ENCODE peak calls at places on chromosome 2, in five cellular contexts. E is IMR-90, V is H1, J is H9, D is mesenchymal stem cell. O is an unnamed sample.

GRCh38 chr2:151775057-151775740 is 40.9 kb upstream of the NEB start:
- DNase-seq in D (peak), V (no peak), E (peak), J (no peak), O (no peak)

GRCh38 chr2:98551316-98551715 is 57.0 kb downstream of the COA5 start:
- DNase-seq in J (no peak), D (no peak), V (no peak), E (no peak), O (no peak)

GRCh38 chr2:222364280-222364895 is 60.0 kb upstream of the SGPP2 start:
- DNase-seq in V (no peak), D (no peak), E (no peak), J (no peak), O (no peak)

GRCh38 chr2:102708847-102709559 is 52.8 kb upstream of the TMEM182 start:
- DNase-seq in V (no peak), E (peak), J (no peak), D (peak), O (no peak)

GRCh38 chr2:74379851-74380789 is at the start of gene DCTN1:
- DNase-seq in V (no peak), J (peak), E (peak), D (peak), O (peak)

GRCh38 chr2:236871500-236872001 is 214.1 kb upstream of the COPS8 start:
- DNase-seq in V (no peak), E (peak), D (peak), J (no peak), O (no peak)

GRCh38 chr2:184779777-184780176 is 181.4 kb downstream of the ZNF804A start:
- DNase-seq in D (no peak), J (no peak), E (no peak), V (no peak), O (no peak)

GRCh38 chr2:60275958-60276357 is 277.5 kb downstream of the BCL11A start:
- DNase-seq in D (no peak), V (no peak), E (no peak), J (peak), O (no peak)

GRCh38 chr2:109129356-109129920 is 433 bp downstream of the SH3RF3 start:
- DNase-seq in V (no peak), D (peak), E (no peak), J (no peak), O (peak)

GRCh38 chr2:191170773-191171172 is 20.0 kb upstream of the STAT4 start:
- DNase-seq in D (no peak), E (no peak), V (no peak), J (no peak), O (no peak)

GRCh38 chr2:37523861-37524362 is 147.5 kb downstream of the CDC42EP3 start:
- DNase-seq in D (peak), V (no peak), J (no peak), E (peak), O (no peak)

GRCh38 chr2:127514485-127514884 is 11.8 kb downstream of the IWS1 start:
- DNase-seq in V (no peak), D (no peak), E (no peak), J (no peak), O (no peak)

GRCh38 chr2:127511917-127512316 is 14.4 kb downstream of the IWS1 start:
- DNase-seq in V (no peak), D (no peak), E (no peak), J (no peak), O (no peak)

GRCh38 chr2:127511090-127511489 is 15.2 kb downstream of the IWS1 start:
- DNase-seq in V (no peak), E (no peak), D (no peak), J (no peak), O (no peak)

GRCh38 chr2:127514076-127514475 is 12.2 kb downstream of the IWS1 start:
- DNase-seq in J (no peak), V (no peak), D (no peak), E (no peak), O (no peak)

GRCh38 chr2:127512362-127512761 is 13.9 kb downstream of the IWS1 start:
- DNase-seq in D (no peak), V (no peak), E (no peak), J (no peak), O (no peak)
- H3K18ac ChIP-seq in D (no peak), V (no peak), E (no peak), J (no peak), O (no peak)

GRCh38 chr2:42049411-42050349 is 1.9 kb downstream of the PKDCC start:
- DNase-seq in D (peak), V (no peak), J (no peak), E (no peak), O (no peak)
- H3K18ac ChIP-seq in D (peak), V (peak), J (no peak), E (peak), O (peak)

GRCh38 chr2:176338395-176338794 is 69.2 kb downstream of the MTX2 start:
- DNase-seq in D (no peak), E (no peak), J (no peak), V (no peak), O (no peak)
- H3K18ac ChIP-seq in D (no peak), E (no peak), J (no peak), V (no peak), O (no peak)

GRCh38 chr2:158505448-158505934 is 48.7 kb downstream of the PKP4 start:
- DNase-seq in J (no peak), D (no peak), E (no peak), V (no peak), O (no peak)
- H3K18ac ChIP-seq in J (peak), D (no peak), E (no peak), V (peak), O (no peak)

DNA sequence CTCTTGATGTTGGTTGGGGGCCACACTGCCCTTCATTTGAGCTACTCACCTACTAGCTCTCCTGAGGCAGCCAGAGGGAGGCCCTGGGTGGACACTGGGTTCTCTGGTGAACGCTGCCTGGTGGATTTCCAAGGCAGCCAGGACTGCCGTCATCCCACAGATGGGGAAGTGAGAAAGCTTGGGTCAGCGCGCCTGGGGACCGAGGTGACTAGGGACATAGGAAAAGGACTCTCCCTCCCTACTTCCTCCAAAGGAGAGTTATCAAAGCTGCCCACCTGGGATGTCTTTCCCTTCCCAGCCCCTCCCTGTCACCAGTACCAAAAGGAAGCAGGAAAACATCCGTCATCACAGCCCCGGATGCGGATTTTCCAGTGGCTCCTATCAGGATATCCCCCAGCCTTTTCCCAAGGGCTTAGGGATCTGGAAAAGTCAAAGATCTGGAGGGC is 3.8 kb upstream of the SEMA4C start:
- DNase-seq in E (no peak), D (no peak), J (no peak), V (no peak), O (no peak)
- H3K18ac ChIP-seq in E (no peak), D (no peak), J (no peak), V (no peak), O (no peak)

GRCh38 chr2:110206056-110206455 is 1.2 kb upstream of the NPHP1 start:
- DNase-seq in J (no peak), E (peak), D (peak), V (no peak), O (no peak)
- H3K18ac ChIP-seq in J (no peak), E (no peak), D (no peak), V (no peak), O (no peak)

GRCh38 chr2:30367232-30368070 is 79.6 kb upstream of the LCLAT1 start:
- DNase-seq in J (no peak), V (no peak), D (peak), E (peak), O (no peak)
- H3K18ac ChIP-seq in J (no peak), V (no peak), D (peak), E (peak), O (no peak)

GRCh38 chr2:70831861-70832260 is 3.8 kb downstream of the CD207 start:
- DNase-seq in J (no peak), E (no peak), V (no peak), D (no peak), O (no peak)

GRCh38 chr2:70835643-70836042 is at the start of gene CD207:
- DNase-seq in D (no peak), J (no peak), E (no peak), V (no peak), O (no peak)

GRCh38 chr2:70833246-70833645 is 2.4 kb downstream of the CD207 start:
- DNase-seq in V (no peak), D (no peak), J (no peak), E (no peak), O (no peak)

GRCh38 chr2:70834881-70835280 is 735 bp downstream of the CD207 start:
- DNase-seq in V (no peak), D (no peak), J (no peak), E (no peak), O (no peak)

GRCh38 chr2:70834106-70834505 is 1.5 kb downstream of the CD207 start:
- DNase-seq in D (no peak), J (no peak), E (no peak), V (no peak), O (no peak)
- H3K18ac ChIP-seq in D (no peak), J (no peak), E (no peak), V (no peak), O (no peak)

GRCh38 chr2:216665717-216666116 is 29.6 kb downstream of the IGFBP5 start:
- DNase-seq in V (peak), J (peak), D (no peak), E (no peak), O (peak)
- H3K18ac ChIP-seq in V (peak), J (no peak), D (no peak), E (no peak), O (peak)

O was measured in neuronal stem cell.